ENCODE peak calls at places on chromosomes 4 and X, in seven cellular contexts. Z is OCI-LY7, W is kidney, J is foreskin fibroblast, C is astrocyte, P is RWPE1, B is HFFc6. T is an unnamed sample.

GRCh38 chr4:4606321-4606720 is 64.5 kb upstream of the STX18 start:
- DNase-seq in Z (no peak), W (no peak), J (peak; percentile 58), C (peak; percentile 29), P (no peak), B (peak; percentile 39), T (no peak)

GRCh38 chr4:13783800-13784411 is 156.4 kb upstream of the BOD1L1 start:
- DNase-seq in Z (no peak), W (no peak), J (peak; percentile 25), C (peak; percentile 19), P (peak; percentile 2), B (no peak), T (peak; percentile 64)

GRCh38 chrX:65679071-65679540 is 11.7 kb downstream of the MSN start:
- DNase-seq in Z (no peak), W (no peak), J (peak; percentile 61), C (peak; percentile 74), P (peak; percentile 55), B (peak; percentile 30), T (peak; percentile 77)

GRCh38 chr4:168353746-168354145 is 35.2 kb upstream of the DDX60 start:
- DNase-seq in Z (no peak), W (no peak), J (no peak), C (no peak), P (no peak), B (no peak), T (peak; percentile 35)

GRCh38 chrX:53481093-53481492 is 46.9 kb upstream of the HSD17B10 start:
- DNase-seq in Z (no peak), W (no peak), J (peak; percentile 19), C (no peak), P (no peak), B (no peak), T (no peak)

GRCh38 chr4:24032371-24032989 is 142.6 kb upstream of the PPARGC1A start:
- DNase-seq in Z (peak; percentile 10), W (no peak), J (no peak), C (no peak), P (no peak), B (no peak), T (peak; percentile 3)

GRCh38 chrX:1444896-1445480 is 7.7 kb downstream of the ASMTL start:
- DNase-seq in Z (no peak), W (peak; percentile 18), J (no peak), C (no peak), P (no peak), B (no peak), T (no peak)

GRCh38 chr4:87819281-87819919 is 13.4 kb upstream of the MEPE start:
- DNase-seq in Z (no peak), W (no peak), J (peak; percentile 73), C (peak; percentile 89), P (peak; percentile 70), B (peak; percentile 83), T (peak; percentile 90)

GRCh38 chr4:51831133-51831532 is 11.8 kb upstream of the DCUN1D4 start:
- DNase-seq in Z (peak; percentile 62), W (peak; percentile 78), J (peak; percentile 78), C (no peak), P (peak; percentile 31), B (peak; percentile 47), T (peak; percentile 29)

DNA sequence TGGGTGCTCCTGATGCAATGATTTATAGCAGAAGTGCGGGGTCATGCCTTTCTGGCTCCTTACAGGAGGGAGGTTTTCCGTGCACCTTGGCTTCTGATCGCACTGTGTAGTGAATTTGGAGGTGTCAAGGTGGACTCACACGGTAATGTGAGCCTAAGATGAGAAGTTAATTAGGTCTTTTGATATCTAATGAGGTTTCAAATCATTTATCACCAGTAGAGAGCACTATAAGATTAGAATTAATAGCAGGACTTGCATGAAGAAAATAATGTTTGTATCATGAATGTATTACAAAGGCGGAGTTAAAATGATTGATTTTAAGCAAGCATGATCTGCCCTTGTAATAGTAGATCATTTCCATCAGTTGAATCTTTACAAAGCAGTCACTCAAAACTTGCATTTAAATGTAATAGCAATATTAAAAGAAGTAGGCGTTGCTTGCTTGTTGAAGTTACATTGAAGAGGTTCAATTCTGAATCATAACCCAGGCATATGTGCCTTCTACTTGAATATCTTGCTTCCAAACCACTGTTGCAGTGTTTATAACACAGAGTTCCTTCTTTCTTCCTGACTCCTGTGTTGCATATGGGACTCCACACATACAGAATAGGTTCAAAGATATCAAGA is 152.1 kb downstream of the FMR1NB start:
- DNase-seq in Z (peak; percentile 64), W (no peak), J (no peak), C (no peak), P (no peak), B (no peak), T (peak; percentile 1)
- TF ChIP-seq CTCF in Z (peak; percentile 72), W (peak; percentile 17), J (no peak), C (no peak), P (no peak), B (no peak), T (no peak)

GRCh38 chrX:39320165-39320564 is 518.9 kb downstream of the MID1IP1 start:
- DNase-seq in Z (no peak), W (no peak), J (no peak), C (no peak), P (no peak), B (no peak), T (no peak)
- TF ChIP-seq CTCF in Z (no peak), W (no peak), J (no peak), C (no peak), P (no peak), B (no peak), T (no peak)

DNA sequence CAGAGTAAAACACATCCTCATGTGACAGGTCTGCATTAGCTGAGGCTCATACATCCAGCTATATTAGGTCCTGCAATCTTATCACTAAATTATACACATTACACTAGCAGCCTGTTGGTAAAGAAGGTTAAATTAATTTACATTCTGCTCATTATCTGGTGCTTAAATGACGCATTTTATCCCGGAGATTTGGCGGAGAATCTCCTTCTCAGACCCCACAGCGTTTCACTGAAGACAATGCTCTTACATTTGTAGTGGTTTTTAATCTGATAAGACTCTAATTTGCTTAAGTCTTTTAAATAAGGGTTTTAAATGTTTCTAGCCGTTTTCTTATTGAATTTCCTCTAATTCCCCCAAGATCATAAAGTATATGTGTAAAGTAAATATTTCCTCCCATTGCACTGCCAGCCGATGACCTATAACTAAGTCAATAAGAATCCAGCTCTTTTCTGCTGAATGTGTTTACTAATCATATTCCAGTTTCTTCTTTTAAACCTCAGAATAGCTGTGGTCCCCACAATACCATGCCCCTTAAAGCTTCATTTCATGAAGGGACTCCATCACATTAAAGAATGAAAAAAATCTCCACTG is 2.1 kb upstream of the PITX2 start:
- DNase-seq in Z (no peak), W (no peak), J (no peak), C (no peak), P (no peak), B (no peak), T (no peak)
- TF ChIP-seq CTCF in Z (no peak), W (no peak), J (no peak), C (no peak), P (no peak), B (no peak), T (no peak)

DNA sequence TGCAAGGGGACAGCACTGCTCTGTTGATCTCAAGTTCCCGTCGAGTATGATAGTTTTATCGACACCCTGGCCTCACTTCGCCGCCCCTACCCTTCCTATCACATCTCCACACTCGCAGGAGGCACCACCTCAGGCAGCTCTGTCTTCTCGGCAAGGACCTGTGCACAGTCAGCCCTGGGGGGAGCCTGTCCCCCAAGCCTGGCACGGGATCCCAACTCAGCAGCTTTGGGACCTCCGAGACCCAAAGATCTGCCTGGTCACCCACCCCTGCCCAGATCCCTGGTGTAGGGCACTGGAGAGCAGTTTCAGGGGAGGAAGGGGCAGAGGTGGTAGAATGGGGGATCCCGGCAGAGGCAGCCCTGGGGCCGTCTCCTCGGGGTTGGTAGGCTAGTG is 18.0 kb upstream of the UBA1 start:
- DNase-seq in Z (no peak), W (peak; percentile 57), J (no peak), C (no peak), P (no peak), B (no peak), T (no peak)
- TF ChIP-seq CTCF in Z (no peak), W (no peak), J (no peak), C (no peak), P (no peak), B (no peak), T (no peak)

DNA sequence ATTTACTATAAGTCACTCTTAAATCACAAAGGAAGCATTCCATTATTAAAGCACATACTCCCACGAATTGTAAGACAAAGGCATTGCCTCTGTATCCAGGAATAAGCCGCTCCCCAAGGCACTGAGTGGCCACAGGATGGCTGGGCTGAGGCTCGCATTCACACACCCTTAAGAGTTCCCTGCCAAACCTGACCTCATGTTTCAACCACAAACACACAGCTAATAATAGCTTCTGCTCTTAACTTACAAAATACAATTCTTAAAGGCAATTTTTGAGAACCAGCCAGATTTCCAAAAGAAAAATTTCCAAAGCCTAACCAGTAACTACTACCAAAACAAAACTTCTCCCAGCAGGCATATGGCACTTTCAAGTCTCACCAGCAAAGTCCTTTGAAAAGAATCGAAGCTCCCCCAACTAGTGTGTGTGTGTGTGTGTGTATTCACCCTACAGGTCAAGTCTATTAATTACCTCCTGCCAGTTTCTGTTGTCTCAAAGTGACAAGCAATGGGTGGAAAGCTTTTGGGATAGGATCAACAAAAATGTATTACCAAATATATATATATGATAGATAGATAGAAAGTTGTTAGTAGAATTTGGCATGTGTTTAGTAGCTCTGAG is 36.0 kb downstream of the ARHGAP6 start:
- DNase-seq in Z (no peak), W (no peak), J (peak; percentile 86), C (peak; percentile 87), P (no peak), B (peak; percentile 21), T (peak; percentile 43)
- TF ChIP-seq CTCF in Z (no peak), W (no peak), J (no peak), C (no peak), P (no peak), B (no peak), T (no peak)

GRCh38 chrX:42195506-42195905 is 272.2 kb upstream of the CASK start:
- DNase-seq in Z (no peak), W (no peak), J (no peak), C (no peak), P (no peak), B (no peak), T (no peak)
- TF ChIP-seq CTCF in Z (no peak), W (no peak), J (no peak), C (no peak), P (no peak), B (no peak), T (no peak)

T was measured in mammary epithelial cell.